ENCODE peak calls at places on chromosomes 12 and 14, in four cellular contexts. V is lower lobe of right lung, N is HCT116, S is iPS-NIHi11. E is an unnamed sample.

GRCh38 chr14:71932229-71932951 is at the start of gene RGS6:
- DNase-seq in V (peak; percentile 56), N (peak; percentile 43), S (peak; percentile 88), E (peak; percentile 35)

GRCh38 chr12:119069029-119069731 is 87.8 kb downstream of the SRRM4 start:
- DNase-seq in V (no peak), N (no peak), S (no peak), E (no peak)

GRCh38 chr14:31998220-31998559 is 78.9 kb upstream of the ARHGAP5 start:
- DNase-seq in V (no peak), N (no peak), S (no peak), E (no peak)

GRCh38 chr12:11756022-11756421 is 106.5 kb downstream of the ETV6 start:
- DNase-seq in V (no peak), N (no peak), S (no peak), E (no peak)

GRCh38 chr12:117080707-117081141 is 18.5 kb downstream of the TESC start:
- DNase-seq in V (no peak), N (no peak), S (no peak), E (no peak)

GRCh38 chr12:8145754-8146415 is 10.9 kb upstream of the ZNF705A start:
- DNase-seq in V (peak; percentile 55), N (no peak), S (peak; percentile 39), E (no peak)

GRCh38 chr12:56629459-56630179 is 507 bp downstream of the BAZ2A start:
- DNase-seq in V (peak; percentile 51), N (no peak), S (peak; percentile 39), E (no peak)

GRCh38 chr14:68987653-68988036 is 8.5 kb upstream of the ACTN1 start:
- DNase-seq in V (no peak), N (no peak), S (peak; percentile 88), E (no peak)

GRCh38 chr14:58690801-58691516 is 53.2 kb downstream of the DACT1 start:
- DNase-seq in V (peak; percentile 59), N (no peak), S (no peak), E (no peak)

GRCh38 chr14:50844397-50844796 is 13.4 kb upstream of the NIN start:
- DNase-seq in V (no peak), N (no peak), S (no peak), E (no peak)

GRCh38 chr12:6914246-6914947 is at the start of gene ENO2:
- DNase-seq in V (peak; percentile 82), N (no peak), S (peak; percentile 78), E (no peak)

GRCh38 chr12:124469193-124469888 is 98.1 kb downstream of the NCOR2 start:
- DNase-seq in V (no peak), N (no peak), S (peak; percentile 63), E (no peak)

GRCh38 chr14:98290596-98290995 is 981.4 kb downstream of the BCL11B start:
- DNase-seq in V (no peak), N (no peak), S (no peak), E (peak; percentile 48)

GRCh38 chr12:4824415-4824814 is 85.3 kb upstream of the KCNA1 start:
- DNase-seq in V (no peak), N (no peak), S (no peak), E (peak; percentile 25)

GRCh38 chr14:26963696-26964095 is 365.9 kb upstream of the NOVA1 start:
- DNase-seq in V (no peak), N (no peak), S (no peak), E (no peak)

GRCh38 chr12:88870000-88870737 is 289.9 kb upstream of the KITLG start:
- DNase-seq in V (no peak), N (no peak), S (no peak), E (no peak)

GRCh38 chr14:94539181-94539580 is 22.1 kb upstream of the SERPINA4 start:
- DNase-seq in V (no peak), N (no peak), S (no peak), E (no peak)

GRCh38 chr12:94545937-94546771 is 86.5 kb upstream of the CEP83 start:
- DNase-seq in V (peak; percentile 53), N (peak; percentile 77), S (peak; percentile 76), E (peak; percentile 51)

GRCh38 chr12:23950011-23950774 is 723 bp upstream of the SOX5 start:
- DNase-seq in V (no peak), N (no peak), S (peak; percentile 19), E (no peak)

GRCh38 chr14:32727827-32728226 is 210.9 kb upstream of the NPAS3 start:
- DNase-seq in V (no peak), N (no peak), S (no peak), E (no peak)

GRCh38 chr12:41981013-41981412 is 163.7 kb downstream of the GXYLT1 start:
- DNase-seq in V (no peak), N (no peak), S (no peak), E (no peak)

GRCh38 chr12:105352049-105352448 is 21.6 kb downstream of the C12orf75 start:
- DNase-seq in V (no peak), N (no peak), S (no peak), E (no peak)

GRCh38 chr12:78210894-78211302 is 380.2 kb downstream of the NAV3 start:
- DNase-seq in V (no peak), N (no peak), S (no peak), E (peak; percentile 2)

GRCh38 chr12:29581641-29582040 is 84.2 kb upstream of the OVCH1 start:
- DNase-seq in V (no peak), N (no peak), S (no peak), E (no peak)

GRCh38 chr12:39144613-39145061 is 239.2 kb upstream of the CPNE8 start:
- DNase-seq in V (no peak), N (no peak), S (peak; percentile 19), E (no peak)

GRCh38 chr14:67820428-67820881 is 876 bp downstream of the RAD51B start:
- DNase-seq in V (no peak), N (no peak), S (no peak), E (peak; percentile 31)

E was measured in RWPE1.